ENCODE peak calls at places on chromosomes 4 and X, in eight cellular contexts. One of them, this sample, is unnamed.

GRCh38 chr4:148575577-148575976 is 133.4 kb upstream of the NR3C2 start:
- DNase-seq in uterus: no peak
- DNase-seq in neural progenitor cell: no peak
- DNase-seq in right atrium auricular region: no peak
- DNase-seq in right cardiac atrium: no peak
- DNase-seq in CD8-positive, alpha-beta memory T cell: no peak
- DNase-seq in Panc1: no peak
- DNase-seq in mesendoderm: no peak
- DNase-seq in this sample: no peak

GRCh38 chrX:127762663-127763062 is 289.5 kb downstream of the ACTRT1 start:
- DNase-seq in uterus: no peak
- DNase-seq in neural progenitor cell: no peak
- DNase-seq in right atrium auricular region: no peak
- DNase-seq in right cardiac atrium: no peak
- DNase-seq in CD8-positive, alpha-beta memory T cell: no peak
- DNase-seq in Panc1: no peak
- DNase-seq in mesendoderm: no peak
- DNase-seq in this sample: no peak

GRCh38 chr4:74997942-74998341 is 65.0 kb downstream of the PARM1 start:
- DNase-seq in uterus: no peak
- DNase-seq in neural progenitor cell: no peak
- DNase-seq in right atrium auricular region: no peak
- DNase-seq in right cardiac atrium: no peak
- DNase-seq in CD8-positive, alpha-beta memory T cell: no peak
- DNase-seq in Panc1: no peak
- DNase-seq in mesendoderm: no peak
- DNase-seq in this sample: no peak

GRCh38 chr4:2256156-2256731 is 5.7 kb downstream of the MXD4 start:
- DNase-seq in uterus: peak; percentile 43
- DNase-seq in neural progenitor cell: no peak
- DNase-seq in right atrium auricular region: peak; percentile 66
- DNase-seq in right cardiac atrium: peak; percentile 72
- DNase-seq in CD8-positive, alpha-beta memory T cell: no peak
- DNase-seq in Panc1: no peak
- DNase-seq in mesendoderm: no peak
- DNase-seq in this sample: no peak

GRCh38 chrX:150984164-150984824 is 1.2 kb downstream of the HMGB3 start:
- DNase-seq in uterus: no peak
- DNase-seq in neural progenitor cell: peak; percentile 55
- DNase-seq in right atrium auricular region: no peak
- DNase-seq in right cardiac atrium: no peak
- DNase-seq in CD8-positive, alpha-beta memory T cell: no peak
- DNase-seq in Panc1: no peak
- DNase-seq in mesendoderm: no peak
- DNase-seq in this sample: peak; percentile 2

GRCh38 chr4:8506006-8506372 is 65.4 kb downstream of the TRMT44 start:
- DNase-seq in uterus: no peak
- DNase-seq in neural progenitor cell: no peak
- DNase-seq in right atrium auricular region: no peak
- DNase-seq in right cardiac atrium: no peak
- DNase-seq in CD8-positive, alpha-beta memory T cell: no peak
- DNase-seq in Panc1: no peak
- DNase-seq in mesendoderm: no peak
- DNase-seq in this sample: no peak

GRCh38 chrX:97743014-97743413 is 859.3 kb downstream of the RPA4 start:
- DNase-seq in uterus: no peak
- DNase-seq in neural progenitor cell: no peak
- DNase-seq in right atrium auricular region: no peak
- DNase-seq in right cardiac atrium: no peak
- DNase-seq in CD8-positive, alpha-beta memory T cell: no peak
- DNase-seq in Panc1: no peak
- DNase-seq in mesendoderm: no peak
- DNase-seq in this sample: no peak

GRCh38 chr4:73028621-73029020 is 40.9 kb downstream of the COX18 start:
- DNase-seq in uterus: no peak
- DNase-seq in neural progenitor cell: no peak
- DNase-seq in right atrium auricular region: no peak
- DNase-seq in right cardiac atrium: no peak
- DNase-seq in CD8-positive, alpha-beta memory T cell: no peak
- DNase-seq in Panc1: no peak
- DNase-seq in mesendoderm: no peak
- DNase-seq in this sample: no peak

GRCh38 chr4:154018659-154019058 is 229.8 kb upstream of the SFRP2 start:
- DNase-seq in uterus: no peak
- DNase-seq in neural progenitor cell: peak; percentile 80
- DNase-seq in right atrium auricular region: no peak
- DNase-seq in right cardiac atrium: no peak
- DNase-seq in CD8-positive, alpha-beta memory T cell: no peak
- DNase-seq in Panc1: no peak
- DNase-seq in mesendoderm: peak; percentile 66
- DNase-seq in this sample: no peak

GRCh38 chr4:120156115-120156718 is 89.6 kb upstream of the MAD2L1 start:
- DNase-seq in uterus: peak; percentile 20
- DNase-seq in neural progenitor cell: peak; percentile 75
- DNase-seq in right atrium auricular region: no peak
- DNase-seq in right cardiac atrium: no peak
- DNase-seq in CD8-positive, alpha-beta memory T cell: no peak
- DNase-seq in Panc1: peak; percentile 52
- DNase-seq in mesendoderm: peak; percentile 79
- DNase-seq in this sample: no peak

GRCh38 chr4:163251204-163251603 is 81.2 kb downstream of the NPY1R start:
- DNase-seq in uterus: no peak
- DNase-seq in neural progenitor cell: peak; percentile 43
- DNase-seq in right atrium auricular region: no peak
- DNase-seq in right cardiac atrium: no peak
- DNase-seq in CD8-positive, alpha-beta memory T cell: no peak
- DNase-seq in Panc1: no peak
- DNase-seq in mesendoderm: peak; percentile 55
- DNase-seq in this sample: no peak

GRCh38 chrX:130120746-130121504 is 10.6 kb upstream of the ELF4 start:
- DNase-seq in uterus: peak; percentile 80
- DNase-seq in neural progenitor cell: peak; percentile 75
- DNase-seq in right atrium auricular region: peak; percentile 78
- DNase-seq in right cardiac atrium: peak; percentile 78
- DNase-seq in CD8-positive, alpha-beta memory T cell: peak; percentile 55
- DNase-seq in Panc1: no peak
- DNase-seq in mesendoderm: peak; percentile 80
- DNase-seq in this sample: peak; percentile 77

GRCh38 chrX:135707880-135708279 is 5.6 kb upstream of the CT45A1 start:
- DNase-seq in uterus: no peak
- DNase-seq in neural progenitor cell: peak; percentile 20
- DNase-seq in right atrium auricular region: no peak
- DNase-seq in right cardiac atrium: no peak
- DNase-seq in CD8-positive, alpha-beta memory T cell: no peak
- DNase-seq in Panc1: no peak
- DNase-seq in mesendoderm: peak; percentile 8
- DNase-seq in this sample: peak; percentile 11

GRCh38 chr4:33060873-33061542 is 2340.8 kb downstream of the PCDH7 start:
- DNase-seq in uterus: no peak
- DNase-seq in neural progenitor cell: peak; percentile 84
- DNase-seq in right atrium auricular region: no peak
- DNase-seq in right cardiac atrium: peak; percentile 48
- DNase-seq in CD8-positive, alpha-beta memory T cell: no peak
- DNase-seq in Panc1: peak; percentile 12
- DNase-seq in mesendoderm: peak; percentile 82
- DNase-seq in this sample: peak; percentile 25

GRCh38 chr4:136471051-136471450 is 1061.2 kb downstream of the PCDH18 start:
- DNase-seq in uterus: no peak
- DNase-seq in neural progenitor cell: no peak
- DNase-seq in right atrium auricular region: no peak
- DNase-seq in right cardiac atrium: no peak
- DNase-seq in CD8-positive, alpha-beta memory T cell: no peak
- DNase-seq in Panc1: no peak
- DNase-seq in mesendoderm: no peak
- DNase-seq in this sample: no peak

GRCh38 chrX:65528705-65529340 is 5.8 kb downstream of the LAS1L start:
- DNase-seq in uterus: peak; percentile 38
- DNase-seq in neural progenitor cell: peak; percentile 50
- DNase-seq in right atrium auricular region: peak; percentile 60
- DNase-seq in right cardiac atrium: peak; percentile 33
- DNase-seq in CD8-positive, alpha-beta memory T cell: peak; percentile 31
- DNase-seq in Panc1: peak; percentile 56
- DNase-seq in mesendoderm: peak; percentile 51
- DNase-seq in this sample: peak; percentile 11

GRCh38 chr4:157887316-157887715 is 285.5 kb downstream of the GASK1B start:
- DNase-seq in uterus: no peak
- DNase-seq in neural progenitor cell: peak; percentile 69
- DNase-seq in right atrium auricular region: no peak
- DNase-seq in right cardiac atrium: no peak
- DNase-seq in CD8-positive, alpha-beta memory T cell: no peak
- DNase-seq in Panc1: no peak
- DNase-seq in mesendoderm: no peak
- DNase-seq in this sample: no peak
- H3K4me3 ChIP-seq in uterus: no peak overlapping the region
- H3K4me3 ChIP-seq in neural progenitor cell: no peak overlapping the region
- H3K4me3 ChIP-seq in right atrium auricular region: no peak overlapping the region
- H3K4me3 ChIP-seq in right cardiac atrium: no peak overlapping the region
- H3K4me3 ChIP-seq in CD8-positive, alpha-beta memory T cell: no peak overlapping the region
- H3K4me3 ChIP-seq in Panc1: no peak overlapping the region
- H3K4me3 ChIP-seq in mesendoderm: no peak overlapping the region
- H3K4me3 ChIP-seq in this sample: no peak overlapping the region

DNA sequence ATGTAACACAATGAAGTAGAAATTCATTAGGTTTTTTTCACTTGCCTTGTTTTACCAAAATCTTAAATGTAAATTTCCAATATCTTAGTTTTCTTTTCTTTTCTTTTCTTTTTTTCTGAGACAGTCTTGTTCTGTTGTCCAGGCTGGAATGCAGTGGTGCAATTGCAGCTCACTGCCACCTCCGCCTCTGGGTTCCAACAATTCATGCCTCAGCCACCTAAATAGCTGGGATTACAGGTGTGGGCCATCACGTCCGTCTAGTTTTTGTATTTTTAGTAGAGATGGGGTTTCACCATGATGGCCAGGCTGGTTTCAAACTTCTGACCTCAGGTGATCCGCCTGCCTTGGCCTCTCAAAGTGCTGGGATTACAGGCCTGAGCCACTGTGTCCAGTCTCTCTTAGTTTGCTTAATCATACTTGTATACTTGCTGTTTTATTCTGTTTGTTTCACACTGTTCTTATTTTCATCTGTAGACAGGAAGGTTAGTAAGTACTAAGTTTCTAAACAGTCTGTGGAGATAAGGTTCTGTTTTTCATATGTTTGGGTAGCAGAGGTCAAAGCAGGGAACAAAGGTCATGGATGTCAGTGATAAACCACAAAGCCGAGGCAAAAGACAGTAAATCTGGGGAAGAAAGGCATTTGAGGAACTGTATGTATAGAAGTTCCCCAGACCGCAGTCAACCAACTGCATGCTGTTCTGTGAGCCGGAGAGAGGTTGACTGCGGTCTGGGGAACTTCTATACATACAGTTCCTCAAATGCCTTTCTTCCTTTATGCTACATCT is 129.1 kb downstream of the CBR4 start:
- DNase-seq in uterus: no peak
- DNase-seq in neural progenitor cell: no peak
- DNase-seq in right atrium auricular region: no peak
- DNase-seq in right cardiac atrium: no peak
- DNase-seq in CD8-positive, alpha-beta memory T cell: no peak
- DNase-seq in Panc1: no peak
- DNase-seq in mesendoderm: no peak
- DNase-seq in this sample: no peak
- H3K27me3 ChIP-seq in uterus: no peaks in the 10 kb centered on the region
- H3K27me3 ChIP-seq in neural progenitor cell: peaks cover 5% of the 10 kb centered on the region
- H3K27me3 ChIP-seq in right atrium auricular region: no peaks in the 10 kb centered on the region
- H3K27me3 ChIP-seq in right cardiac atrium: no peaks in the 10 kb centered on the region
- H3K27me3 ChIP-seq in CD8-positive, alpha-beta memory T cell: peaks cover 4% of the 10 kb centered on the region
- H3K27me3 ChIP-seq in Panc1: peaks cover 5% of the 10 kb centered on the region
- H3K27me3 ChIP-seq in mesendoderm: no peaks in the 10 kb centered on the region
- H3K27me3 ChIP-seq in this sample: no peaks in the 10 kb centered on the region

DNA sequence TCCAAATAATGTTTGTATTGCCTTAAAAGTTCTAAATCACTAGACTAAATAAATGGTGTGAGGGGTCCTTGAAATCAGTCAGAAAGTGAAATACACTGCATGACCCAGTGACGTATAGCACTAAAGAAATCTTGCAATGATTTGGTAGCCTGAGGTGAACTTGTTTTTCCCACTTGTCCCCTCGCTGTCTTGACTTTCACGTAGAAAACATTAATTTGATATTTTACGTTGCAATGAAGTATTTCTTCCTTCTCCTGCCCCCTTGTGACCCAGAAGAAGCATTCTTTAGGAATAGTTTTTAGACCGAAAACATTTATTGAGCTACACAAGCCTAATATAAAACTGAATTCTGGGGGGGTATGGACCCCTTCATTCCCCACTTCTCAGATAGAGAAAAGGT is 3.7 kb downstream of the KLB start:
- DNase-seq in uterus: no peak
- DNase-seq in neural progenitor cell: no peak
- DNase-seq in right atrium auricular region: no peak
- DNase-seq in right cardiac atrium: no peak
- DNase-seq in CD8-positive, alpha-beta memory T cell: no peak
- DNase-seq in Panc1: no peak
- DNase-seq in mesendoderm: no peak
- DNase-seq in this sample: no peak
- H3K4me3 ChIP-seq in uterus: no peak overlapping the region
- H3K4me3 ChIP-seq in neural progenitor cell: no peak overlapping the region
- H3K4me3 ChIP-seq in right atrium auricular region: no peak overlapping the region
- H3K4me3 ChIP-seq in right cardiac atrium: no peak overlapping the region
- H3K4me3 ChIP-seq in CD8-positive, alpha-beta memory T cell: no peak overlapping the region
- H3K4me3 ChIP-seq in Panc1: peak overlapping the region; percentile 45
- H3K4me3 ChIP-seq in mesendoderm: no peak overlapping the region
- H3K4me3 ChIP-seq in this sample: peak overlapping the region; percentile 35

DNA sequence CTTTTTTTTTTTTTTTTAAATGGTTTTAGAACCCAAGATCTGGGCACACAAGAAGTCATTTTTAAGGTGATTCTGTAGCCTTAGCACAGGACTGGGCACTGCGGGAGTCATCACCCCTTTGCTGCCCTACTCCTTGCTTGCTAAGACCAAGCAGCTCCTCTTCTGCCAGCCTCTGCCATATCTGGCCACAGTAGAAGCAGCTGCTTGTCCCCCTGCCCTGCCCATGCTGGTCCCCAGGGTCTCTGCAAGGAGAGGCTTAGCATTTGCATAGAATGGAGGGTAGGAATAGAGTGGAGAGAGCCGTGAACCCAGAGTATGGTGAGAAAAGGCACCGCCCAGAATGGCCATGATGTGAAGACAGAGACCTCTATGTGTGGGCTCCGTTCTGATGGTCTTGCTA is 109.3 kb downstream of the ADRA2C start:
- DNase-seq in uterus: no peak
- DNase-seq in neural progenitor cell: no peak
- DNase-seq in right atrium auricular region: no peak
- DNase-seq in right cardiac atrium: no peak
- DNase-seq in CD8-positive, alpha-beta memory T cell: no peak
- DNase-seq in Panc1: no peak
- DNase-seq in mesendoderm: no peak
- DNase-seq in this sample: no peak
- H3K27me3 ChIP-seq in uterus: peaks cover 6% of the 10 kb centered on the region
- H3K27me3 ChIP-seq in neural progenitor cell: peaks cover 95% of the 10 kb centered on the region
- H3K27me3 ChIP-seq in right atrium auricular region: peaks cover 15% of the 10 kb centered on the region
- H3K27me3 ChIP-seq in right cardiac atrium: no peaks in the 10 kb centered on the region
- H3K27me3 ChIP-seq in CD8-positive, alpha-beta memory T cell: peaks cover 9% of the 10 kb centered on the region
- H3K27me3 ChIP-seq in Panc1: peaks cover 8% of the 10 kb centered on the region
- H3K27me3 ChIP-seq in mesendoderm: no peaks in the 10 kb centered on the region
- H3K27me3 ChIP-seq in this sample: no peaks in the 10 kb centered on the region

GRCh38 chrX:154751121-154751668 is 318 bp upstream of the GAB3 start:
- DNase-seq in uterus: no peak
- DNase-seq in neural progenitor cell: no peak
- DNase-seq in right atrium auricular region: no peak
- DNase-seq in right cardiac atrium: no peak
- DNase-seq in CD8-positive, alpha-beta memory T cell: peak; percentile 16
- DNase-seq in Panc1: no peak
- DNase-seq in mesendoderm: no peak
- DNase-seq in this sample: no peak
- H3K4me3 ChIP-seq in uterus: peak overlapping the region; percentile 33
- H3K4me3 ChIP-seq in neural progenitor cell: no peak overlapping the region
- H3K4me3 ChIP-seq in right atrium auricular region: peak overlapping the region; percentile 56
- H3K4me3 ChIP-seq in right cardiac atrium: peak overlapping the region; percentile 90
- H3K4me3 ChIP-seq in CD8-positive, alpha-beta memory T cell: peak overlapping the region; percentile 43
- H3K4me3 ChIP-seq in Panc1: peak overlapping the region; percentile 78
- H3K4me3 ChIP-seq in mesendoderm: no peak overlapping the region
- H3K4me3 ChIP-seq in this sample: no peak overlapping the region

GRCh38 chr4:122121593-122121992 is 30.5 kb upstream of the BLTP1 start:
- DNase-seq in uterus: no peak
- DNase-seq in neural progenitor cell: no peak
- DNase-seq in right atrium auricular region: no peak
- DNase-seq in right cardiac atrium: no peak
- DNase-seq in CD8-positive, alpha-beta memory T cell: no peak
- DNase-seq in Panc1: no peak
- DNase-seq in mesendoderm: no peak
- DNase-seq in this sample: no peak
- H3K27me3 ChIP-seq in uterus: no peaks in the 10 kb centered on the region
- H3K27me3 ChIP-seq in neural progenitor cell: no peaks in the 10 kb centered on the region
- H3K27me3 ChIP-seq in right atrium auricular region: no peaks in the 10 kb centered on the region
- H3K27me3 ChIP-seq in right cardiac atrium: no peaks in the 10 kb centered on the region
- H3K27me3 ChIP-seq in CD8-positive, alpha-beta memory T cell: no peaks in the 10 kb centered on the region
- H3K27me3 ChIP-seq in Panc1: no peaks in the 10 kb centered on the region
- H3K27me3 ChIP-seq in mesendoderm: no peaks in the 10 kb centered on the region
- H3K27me3 ChIP-seq in this sample: no peaks in the 10 kb centered on the region

This sample was measured in MG63.